ENCODE peak calls at places on chromosomes 13 and 19, in six cellular contexts. K is head of caudate nucleus; H is pons; T is CD4-positive, alpha-beta memory T cell; N is bronchial epithelial cell; X is ACHN. M is an unnamed sample.
A peak's percentile ranks its signal among the peaks of the same experiment; 100 is the strongest.

GRCh38 chr13:53683608-53684007 is 655.0 kb downstream of the OLFM4 start:
- DNase-seq in H (no peak), N (no peak), X (no peak), T (no peak), K (no peak), M (no peak)

GRCh38 chr19:13748169-13748884 is 16.0 kb upstream of the MRI1 start:
- DNase-seq in N (peak; percentile 37), K (no peak), X (peak; percentile 35), H (no peak), T (no peak), M (no peak)

GRCh38 chr13:21458457-21458815 is 667 bp downstream of the ZDHHC20 start:
- DNase-seq in N (peak; percentile 50), K (peak; percentile 29), T (peak; percentile 43), H (no peak), X (peak; percentile 25), M (peak; percentile 55)

GRCh38 chr19:12913871-12914690 is 5.0 kb downstream of the SYCE2 start:
- DNase-seq in N (no peak), X (no peak), H (peak; percentile 57), K (no peak), T (peak; percentile 58), M (no peak)

GRCh38 chr19:658059-658839 is 4.8 kb downstream of the RNF126 start:
- DNase-seq in T (no peak), H (no peak), N (no peak), K (no peak), X (no peak), M (no peak)

GRCh38 chr19:34134190-34135032 is 37.9 kb upstream of the LSM14A start:
- DNase-seq in X (peak; percentile 82), K (peak; percentile 82), T (peak; percentile 87), H (peak; percentile 79), N (peak; percentile 66), M (peak; percentile 81)

GRCh38 chr13:113667771-113668490 is 912 bp downstream of the GRK1 start:
- DNase-seq in X (no peak), K (no peak), N (no peak), T (no peak), H (no peak), M (no peak)

GRCh38 chr13:46386996-46387851 is at the start of gene RUBCNL:
- DNase-seq in K (peak; percentile 55), H (peak; percentile 31), T (peak; percentile 6), X (peak; percentile 10), N (peak; percentile 59), M (peak; percentile 75)

GRCh38 chr13:39020853-39021462 is 16.9 kb downstream of the PROSER1 start:
- DNase-seq in K (no peak), X (no peak), H (no peak), T (no peak), N (no peak), M (no peak)

GRCh38 chr13:27372896-27373295 is 51.5 kb upstream of the GTF3A start:
- DNase-seq in X (no peak), K (no peak), T (no peak), H (no peak), N (no peak), M (no peak)

GRCh38 chr13:75855216-75855615 is 219.1 kb downstream of the LMO7 start:
- DNase-seq in H (no peak), N (no peak), X (no peak), T (no peak), K (no peak), M (no peak)

GRCh38 chr13:79160818-79161217 is 245.2 kb downstream of the RBM26 start:
- DNase-seq in X (no peak), N (no peak), H (no peak), T (no peak), K (no peak), M (no peak)

M was measured in RWPE1.